ENCODE peak calls at places on chromosomes 16 and 17, in eight cellular contexts. X is AG04449; Z is PC-9; K is HTR-8/SVneo; J is left lung; T is left colon; R is ELF-1; A is CD4-positive, alpha-beta memory T cell. B is an unnamed sample.

GRCh38 chr17:48427598-48427997 is 2.4 kb downstream of the SKAP1 start:
- DNase-seq in Z (no peak), X (no peak), K (no peak), A (peak), J (no peak), R (no peak), T (no peak), B (no peak)

GRCh38 chr16:70715113-70715711 is 29.4 kb upstream of the MTSS2 start:
- DNase-seq in X (peak), R (peak), T (peak), Z (peak), J (peak), K (peak), A (no peak), B (no peak)

GRCh38 chr16:62907562-62907961 is 871.3 kb upstream of the CDH8 start:
- DNase-seq in X (no peak), R (no peak), Z (no peak), T (no peak), K (no peak), A (no peak), J (no peak), B (no peak)

GRCh38 chr17:80262291-80262690 is 1.6 kb downstream of the RNF213 start:
- DNase-seq in Z (no peak), J (no peak), T (no peak), R (peak), X (no peak), K (no peak), A (no peak), B (no peak)

GRCh38 chr16:16867994-16868393 is 489.1 kb downstream of the NPIPA7 start:
- DNase-seq in A (no peak), Z (no peak), K (no peak), T (no peak), J (no peak), X (no peak), R (peak), B (no peak)

GRCh38 chr16:48057085-48057484 is 98.7 kb downstream of the ABCC12 start:
- DNase-seq in Z (no peak), T (no peak), X (no peak), R (no peak), J (no peak), A (no peak), K (no peak), B (no peak)

GRCh38 chr17:70086468-70086867 is 11.4 kb downstream of the KCNJ16 start:
- DNase-seq in X (no peak), A (no peak), R (no peak), K (no peak), J (no peak), T (no peak), Z (no peak), B (no peak)

GRCh38 chr16:57795431-57795878 is 6.8 kb downstream of the KIFC3 start:
- DNase-seq in J (no peak), R (peak), X (no peak), A (peak), T (no peak), K (peak), Z (peak), B (no peak)

GRCh38 chr17:45171338-45172231 is 9.9 kb downstream of the HEXIM2 start:
- DNase-seq in K (peak), T (peak), J (peak), Z (peak), R (peak), A (no peak), X (no peak), B (no peak)

GRCh38 chr17:64036198-64036922 is 15.9 kb upstream of the ICAM2 start:
- DNase-seq in T (no peak), Z (no peak), R (peak), J (no peak), A (no peak), K (no peak), X (no peak), B (no peak)

GRCh38 chr17:11618861-11619566 is 20.7 kb downstream of the DNAH9 start:
- DNase-seq in T (peak), X (no peak), A (no peak), R (no peak), Z (no peak), K (no peak), J (no peak), B (no peak)

GRCh38 chr17:64357191-64357981 is 33.3 kb downstream of the PECAM1 start:
- DNase-seq in R (no peak), A (no peak), Z (no peak), K (peak), T (peak), X (peak), J (peak), B (peak)

GRCh38 chr16:29313559-29313887 is 93.0 kb downstream of the NPIPB11 start:
- DNase-seq in X (no peak), A (no peak), Z (no peak), T (no peak), J (no peak), K (no peak), R (no peak), B (no peak)

GRCh38 chr16:71479420-71479819 is 9.7 kb downstream of the ZNF19 start:
- DNase-seq in R (peak), K (peak), J (no peak), A (no peak), X (no peak), Z (no peak), T (no peak), B (no peak)

GRCh38 chr16:11896776-11897175 is 19.0 kb downstream of the GSPT1 start:
- DNase-seq in Z (peak), J (no peak), X (peak), R (no peak), A (no peak), T (no peak), K (no peak), B (no peak)

GRCh38 chr17:41448506-41448905 is 7.7 kb upstream of the KRT38 start:
- DNase-seq in K (no peak), X (no peak), A (no peak), Z (no peak), J (no peak), T (no peak), R (no peak), B (no peak)

GRCh38 chr16:73020409-73020884 is 27.5 kb downstream of the ZFHX3 start:
- DNase-seq in R (no peak), J (no peak), X (peak), Z (peak), K (peak), T (peak), A (no peak), B (peak)

GRCh38 chr17:4948997-4949320 is 629 bp upstream of the PFN1 start:
- DNase-seq in R (peak), A (peak), K (peak), T (peak), X (peak), Z (peak), J (peak), B (peak)

GRCh38 chr17:31417051-31417792 is 25.7 kb downstream of the RAB11FIP4 start:
- DNase-seq in T (peak), K (no peak), X (no peak), A (no peak), R (no peak), J (no peak), Z (no peak), B (no peak)

GRCh38 chr16:20906225-20906870 is 5.8 kb downstream of the LYRM1 start:
- DNase-seq in X (peak), K (peak), T (no peak), J (no peak), A (no peak), Z (peak), R (no peak), B (no peak)

GRCh38 chr17:77602062-77602746 is 356.3 kb upstream of the TNRC6C start:
- DNase-seq in Z (no peak), A (no peak), X (peak), T (peak), K (no peak), R (no peak), J (no peak), B (peak)

GRCh38 chr16:73082608-73083007 is 34.7 kb upstream of the ZFHX3 start:
- DNase-seq in A (no peak), R (peak), X (peak), Z (peak), K (peak), T (peak), J (no peak), B (no peak)

GRCh38 chr17:76054112-76054476 is 18.2 kb downstream of the SRP68 start:
- DNase-seq in R (no peak), Z (peak), X (no peak), K (no peak), A (no peak), T (no peak), J (no peak), B (no peak)

GRCh38 chr16:75555213-75555706 is 792 bp downstream of the TMEM231 start:
- DNase-seq in K (peak), X (peak), T (peak), Z (peak), J (peak), A (no peak), R (peak), B (peak)

GRCh38 chr17:40307691-40308289 is 1.2 kb upstream of the RARA start:
- DNase-seq in A (no peak), R (no peak), T (peak), X (no peak), J (peak), Z (no peak), K (no peak), B (peak)

GRCh38 chr17:21008992-21009671 is 33.7 kb downstream of the USP22 start:
- DNase-seq in R (no peak), X (no peak), K (no peak), J (no peak), A (no peak), Z (no peak), T (no peak), B (peak)

GRCh38 chr17:65558683-65559311 is 2.7 kb downstream of the AXIN2 start:
- DNase-seq in A (peak), J (no peak), R (no peak), K (no peak), Z (no peak), X (no peak), T (no peak), B (no peak)

GRCh38 chr17:68981288-68981687 is 26.1 kb upstream of the ABCA8 start:
- DNase-seq in Z (no peak), A (no peak), X (no peak), J (no peak), K (peak), T (no peak), R (no peak), B (no peak)

GRCh38 chr17:79633937-79634813 is 23.3 kb upstream of the RBFOX3 start:
- DNase-seq in R (no peak), Z (no peak), A (no peak), J (peak), K (no peak), X (no peak), T (peak), B (peak)

GRCh38 chr17:10077561-10078299 is 120.7 kb downstream of the GAS7 start:
- DNase-seq in T (no peak), R (no peak), Z (no peak), A (no peak), X (no peak), J (no peak), K (no peak), B (peak)

GRCh38 chr16:15425861-15426260 is 8.5 kb upstream of the BMERB1 start:
- DNase-seq in X (no peak), T (no peak), Z (no peak), J (no peak), R (no peak), A (no peak), K (no peak), B (no peak)

GRCh38 chr17:73519621-73520368 is 124.5 kb downstream of the SDK2 start:
- DNase-seq in K (no peak), J (no peak), T (no peak), Z (no peak), R (no peak), X (no peak), A (no peak), B (no peak)

GRCh38 chr17:7261377-7262191 is 694 bp downstream of the CLDN7 start:
- DNase-seq in K (no peak), Z (no peak), T (no peak), A (no peak), R (peak), J (no peak), X (no peak), B (no peak)

GRCh38 chr16:10920726-10921427 is 21.4 kb downstream of the DEXI start:
- DNase-seq in J (no peak), X (no peak), A (no peak), R (no peak), K (no peak), Z (no peak), T (no peak), B (no peak)

GRCh38 chr16:79982356-79982755 is 381.8 kb upstream of the MAF start:
- DNase-seq in R (no peak), Z (no peak), J (no peak), X (no peak), K (no peak), A (no peak), T (no peak), B (no peak)

GRCh38 chr16:21283521-21284289 is 5.6 kb upstream of the CRYM start:
- DNase-seq in K (no peak), J (peak), X (no peak), T (peak), R (peak), A (no peak), Z (no peak), B (peak)

B was measured in cardiac septum.